ENCODE peak calls at places on chromosome 10, in four cellular contexts. E, I, A and M are unnamed samples.

GRCh38 chr10:124524991-124525653 is 63.5 kb downstream of the LHPP start:
- DNase-seq in E (no peak), I (no peak), A (no peak), M (peak; percentile 81)

GRCh38 chr10:77391605-77392235 is 245.9 kb downstream of the KCNMA1 start:
- DNase-seq in E (no peak), I (peak; percentile 47), A (peak; percentile 9), M (no peak)

GRCh38 chr10:92742331-92743228 is 52.8 kb downstream of the HHEX start:
- DNase-seq in E (no peak), I (no peak), A (no peak), M (no peak)

GRCh38 chr10:3763852-3764625 is 21.0 kb downstream of the KLF6 start:
- DNase-seq in E (no peak), I (no peak), A (no peak), M (peak; percentile 92)

GRCh38 chr10:113616244-113617074 is 47.4 kb downstream of the NRAP start:
- DNase-seq in E (no peak), I (no peak), A (no peak), M (no peak)

GRCh38 chr10:72740526-72740925 is 48.6 kb downstream of the MCU start:
- DNase-seq in E (no peak), I (no peak), A (no peak), M (peak; percentile 31)

GRCh38 chr10:129742742-129743550 is 221.1 kb downstream of the EBF3 start:
- DNase-seq in E (no peak), I (no peak), A (no peak), M (no peak)

GRCh38 chr10:62852961-62853702 is 37.0 kb upstream of the EGR2 start:
- DNase-seq in E (no peak), I (peak; percentile 54), A (no peak), M (no peak)

GRCh38 chr10:130326954-130327353 is 190.8 kb downstream of the GLRX3 start:
- DNase-seq in E (no peak), I (no peak), A (no peak), M (no peak)

GRCh38 chr10:34113504-34114225 is 701.4 kb downstream of the PARD3 start:
- DNase-seq in E (no peak), I (no peak), A (no peak), M (no peak)

GRCh38 chr10:115001506-115002381 is 63.7 kb downstream of the TRUB1 start:
- DNase-seq in E (no peak), I (no peak), A (no peak), M (peak; percentile 70)

GRCh38 chr10:69334258-69335062 is 56.2 kb downstream of the HK1 start:
- DNase-seq in E (no peak), I (no peak), A (no peak), M (peak; percentile 43)

GRCh38 chr10:103839867-103840746 is 15.3 kb downstream of the SH3PXD2A start:
- DNase-seq in E (no peak), I (no peak), A (no peak), M (no peak)

GRCh38 chr10:29512460-29512974 is 122.3 kb downstream of the SVIL start:
- DNase-seq in E (no peak), I (no peak), A (no peak), M (no peak)

GRCh38 chr10:13717936-13718772 is 131.4 kb downstream of the PRPF18 start:
- DNase-seq in E (peak; percentile 12), I (peak; percentile 50), A (peak; percentile 24), M (peak; percentile 94)

GRCh38 chr10:122321960-122322359 is 50.9 kb downstream of the BTBD16 start:
- DNase-seq in E (no peak), I (no peak), A (no peak), M (no peak)

GRCh38 chr10:87660484-87661133 is 931 bp downstream of the PAPSS2 start:
- DNase-seq in E (no peak), I (no peak), A (no peak), M (peak; percentile 88)